ENCODE peak calls at places on chromosomes 1 and 21, in four cellular contexts. E is HCT116, V is HepG2, J is H1. Y is an unnamed sample.

GRCh38 chr1:99705385-99705784 is 59.5 kb downstream of the PALMD start:
- DNase-seq in E (no peak), V (no peak), J (no peak), Y (no peak)

GRCh38 chr1:30126839-30127238 is 596.5 kb downstream of the MATN1 start:
- DNase-seq in E (no peak), V (no peak), J (no peak), Y (no peak)

GRCh38 chr1:30449003-30449402 is 274.4 kb downstream of the MATN1 start:
- DNase-seq in E (no peak), V (no peak), J (no peak), Y (no peak)

GRCh38 chr1:16386454-16387113 is 19.5 kb downstream of the SZRD1 start:
- DNase-seq in E (no peak), V (peak; percentile 29), J (no peak), Y (no peak)

GRCh38 chr1:25011966-25012625 is 82.0 kb upstream of the RUNX3 start:
- DNase-seq in E (no peak), V (peak; percentile 63), J (no peak), Y (no peak)

GRCh38 chr1:226601456-226601855 is 52.9 kb downstream of the STUM start:
- DNase-seq in E (no peak), V (no peak), J (no peak), Y (no peak)

GRCh38 chr21:46141767-46142580 is 13.4 kb downstream of the FTCD start:
- DNase-seq in E (no peak), V (no peak), J (no peak), Y (no peak)

GRCh38 chr21:45202889-45203288 is 84.8 kb downstream of the POFUT2 start:
- DNase-seq in E (no peak), V (no peak), J (no peak), Y (peak; percentile 44)

GRCh38 chr1:246092136-246092535 is 414.9 kb downstream of the SMYD3 start:
- DNase-seq in E (no peak), V (no peak), J (no peak), Y (no peak)

GRCh38 chr1:242876021-242876420 is 351.5 kb upstream of the PLD5 start:
- DNase-seq in E (no peak), V (no peak), J (no peak), Y (no peak)

GRCh38 chr1:65170511-65171142 is 22.6 kb downstream of the AK4 start:
- DNase-seq in E (no peak), V (no peak), J (no peak), Y (no peak)
- TF ChIP-seq JUND in E (no peak), V (no peak), J (no peak), Y (no peak)

GRCh38 chr1:43325381-43325780 is 12.2 kb upstream of the MPL start:
- DNase-seq in E (no peak), V (no peak), J (no peak), Y (no peak)

GRCh38 chr1:43321331-43321891 is 16.2 kb upstream of the MPL start:
- DNase-seq in E (no peak), V (peak; percentile 38), J (no peak), Y (peak; percentile 60)

GRCh38 chr1:43324810-43325209 is 12.8 kb upstream of the MPL start:
- DNase-seq in E (no peak), V (no peak), J (no peak), Y (no peak)

GRCh38 chr1:43319766-43320165 is 17.9 kb upstream of the MPL start:
- DNase-seq in E (no peak), V (no peak), J (no peak), Y (no peak)

GRCh38 chr1:43322506-43322905 is 15.1 kb upstream of the MPL start:
- DNase-seq in E (no peak), V (no peak), J (no peak), Y (no peak)
- TF ChIP-seq FOSL1 in E (no peak), V (no peak), J (no peak), Y (no peak)

GRCh38 chr21:29098156-29098555 is 24.7 kb upstream of the CCT8 start:
- DNase-seq in E (no peak), V (no peak), J (no peak), Y (no peak)

GRCh38 chr21:29096619-29097018 is 23.2 kb upstream of the CCT8 start:
- DNase-seq in E (no peak), V (no peak), J (no peak), Y (no peak)

GRCh38 chr21:29091032-29091431 is 17.6 kb upstream of the CCT8 start:
- DNase-seq in E (no peak), V (no peak), J (no peak), Y (no peak)

GRCh38 chr21:29092102-29092959 is 18.9 kb upstream of the CCT8 start:
- DNase-seq in E (no peak), V (no peak), J (no peak), Y (no peak)

DNA sequence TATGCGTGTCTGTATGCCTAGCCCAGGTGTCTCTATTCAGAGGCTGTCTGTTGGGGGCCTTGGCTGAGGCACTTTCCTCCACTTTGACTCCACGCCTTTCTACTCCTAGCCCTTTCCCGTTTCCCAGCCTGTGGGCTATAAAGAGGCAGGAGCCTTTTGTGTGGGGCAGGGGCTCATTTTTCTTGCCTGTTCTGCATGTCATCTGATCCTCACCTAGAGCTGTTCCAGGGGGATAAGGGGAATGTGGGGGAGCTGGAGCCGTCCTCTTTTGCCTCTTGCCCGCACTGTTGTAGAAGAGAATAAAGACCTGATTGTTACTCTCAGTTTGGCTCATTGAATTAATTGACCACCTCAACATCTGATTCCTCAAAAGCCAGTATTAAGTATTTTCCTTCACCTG is 21.8 kb upstream of the CCT8 start:
- DNase-seq in E (no peak), V (no peak), J (no peak), Y (no peak)
- H2AFZ ChIP-seq in E (no peak overlapping the region), V (no peak overlapping the region), J (peak overlapping the region; percentile 64), Y (no peak overlapping the region)

GRCh38 chr1:172545349-172546004 is 12.5 kb downstream of the SUCO start:
- DNase-seq in E (no peak), V (no peak), J (no peak), Y (no peak)
- TF ChIP-seq JUND in E (no peak), V (no peak), J (no peak), Y (no peak)

GRCh38 chr1:32867151-32867550 is 3.6 kb downstream of the FNDC5 start:
- DNase-seq in E (no peak), V (no peak), J (no peak), Y (no peak)
- TF ChIP-seq FOSL1 in E (no peak), V (no peak), J (no peak), Y (no peak)

GRCh38 chr21:20875741-20876140 is 122.5 kb upstream of the NCAM2 start:
- DNase-seq in E (no peak), V (no peak), J (no peak), Y (no peak)

GRCh38 chr21:20882462-20883415 is 115.5 kb upstream of the NCAM2 start:
- DNase-seq in E (peak; percentile 8), V (no peak), J (peak; percentile 27), Y (peak; percentile 56)

GRCh38 chr21:20874202-20874601 is 124.0 kb upstream of the NCAM2 start:
- DNase-seq in E (no peak), V (no peak), J (no peak), Y (no peak)

GRCh38 chr21:20877976-20878375 is 120.2 kb upstream of the NCAM2 start:
- DNase-seq in E (no peak), V (no peak), J (no peak), Y (no peak)
- H2AFZ ChIP-seq in E (no peak overlapping the region), V (no peak overlapping the region), J (no peak overlapping the region), Y (no peak overlapping the region)

DNA sequence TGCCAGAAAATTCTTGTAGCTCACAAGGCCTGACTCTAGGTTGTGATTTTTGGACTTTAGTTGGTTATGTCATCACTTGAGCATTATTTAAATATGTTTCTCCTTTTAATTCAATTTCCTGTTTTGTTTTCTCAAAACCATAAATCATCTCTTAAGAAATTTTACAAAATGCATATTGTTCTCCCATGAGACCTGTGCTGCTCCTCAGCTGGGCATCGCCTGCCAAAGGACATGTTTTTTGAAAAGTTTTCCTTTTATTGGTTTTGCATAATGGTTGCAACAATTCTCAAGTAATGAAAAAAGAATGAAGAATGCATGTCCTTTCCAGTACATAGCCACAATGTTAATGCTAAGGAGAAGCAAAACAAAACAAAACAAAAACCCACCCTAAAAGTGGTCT is 204.7 kb upstream of the LYPLAL1 start:
- DNase-seq in E (no peak), V (no peak), J (no peak), Y (no peak)
- TF ChIP-seq JUND in E (no peak), V (no peak), J (no peak), Y (no peak)

GRCh38 chr1:53336146-53336545 is 8.3 kb upstream of the LRP8 start:
- DNase-seq in E (no peak), V (no peak), J (no peak), Y (no peak)

GRCh38 chr1:53332833-53333232 is 5.0 kb upstream of the LRP8 start:
- DNase-seq in E (no peak), V (no peak), J (no peak), Y (no peak)

GRCh38 chr1:53335661-53336060 is 7.8 kb upstream of the LRP8 start:
- DNase-seq in E (no peak), V (no peak), J (no peak), Y (no peak)

GRCh38 chr1:53334312-53334711 is 6.4 kb upstream of the LRP8 start:
- DNase-seq in E (no peak), V (no peak), J (no peak), Y (no peak)

GRCh38 chr1:53334781-53335180 is 6.9 kb upstream of the LRP8 start:
- DNase-seq in E (no peak), V (no peak), J (no peak), Y (no peak)
- TF ChIP-seq FOSL1 in E (no peak), V (no peak), J (no peak), Y (no peak)

GRCh38 chr1:188089461-188089860 is 1260.7 kb downstream of the PLA2G4A start:
- DNase-seq in E (no peak), V (no peak), J (no peak), Y (no peak)
- H2AFZ ChIP-seq in E (peak overlapping the region; percentile 56), V (no peak overlapping the region), J (no peak overlapping the region), Y (no peak overlapping the region)

GRCh38 chr1:87518794-87519193 is 190.1 kb downstream of the LMO4 start:
- DNase-seq in E (no peak), V (no peak), J (no peak), Y (no peak)

GRCh38 chr1:87513971-87514660 is 185.4 kb downstream of the LMO4 start:
- DNase-seq in E (no peak), V (no peak), J (no peak), Y (no peak)

GRCh38 chr1:87513270-87513669 is 184.6 kb downstream of the LMO4 start:
- DNase-seq in E (no peak), V (no peak), J (no peak), Y (no peak)

GRCh38 chr1:87512431-87512830 is 183.8 kb downstream of the LMO4 start:
- DNase-seq in E (no peak), V (no peak), J (no peak), Y (no peak)

DNA sequence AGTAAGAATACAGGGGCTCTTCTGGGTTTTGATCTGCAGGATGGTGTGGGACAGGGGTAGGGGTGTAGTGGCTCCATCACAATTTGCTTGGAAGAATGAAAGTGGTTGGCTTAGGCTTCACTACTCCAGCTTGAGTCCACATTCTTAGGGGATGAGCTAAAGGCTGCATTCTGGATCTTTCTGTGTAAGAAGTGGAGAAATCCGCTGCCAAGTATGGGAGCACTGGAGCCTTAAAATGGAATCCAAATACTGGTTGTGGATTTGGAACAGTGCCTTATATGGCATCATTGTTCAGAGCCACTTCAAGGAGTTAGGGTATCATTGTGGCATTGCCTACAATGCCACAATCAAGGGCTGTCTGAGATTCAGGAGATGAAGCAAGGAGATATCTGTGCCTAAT is 187.1 kb downstream of the LMO4 start:
- DNase-seq in E (no peak), V (no peak), J (no peak), Y (no peak)
- TF ChIP-seq JUND in E (no peak), V (no peak), J (no peak), Y (no peak)

Y was measured in K562.